ENCODE peak calls at places on chromosomes 3 and 15, in five cellular contexts. L, V, P, A and I are unnamed samples.
A peak's percentile ranks its signal among the peaks of the same experiment; 100 is the strongest.

GRCh38 chr3:179750720-179751328 is 98.0 kb downstream of the USP13 start:
- DNase-seq in L (no peak), V (no peak), P (no peak), A (peak; percentile 48), I (peak; percentile 21)

GRCh38 chr15:82139823-82140268 is 94.0 kb upstream of the MEX3B start:
- DNase-seq in L (no peak), V (no peak), P (peak; percentile 7), A (peak; percentile 80), I (peak; percentile 70)

GRCh38 chr3:177057768-177058167 is 139.5 kb downstream of the TBL1XR1 start:
- DNase-seq in L (no peak), V (no peak), P (no peak), A (peak; percentile 15), I (no peak)

GRCh38 chr3:45119824-45120614 is 26.2 kb downstream of the CDCP1 start:
- DNase-seq in L (no peak), V (no peak), P (no peak), A (peak; percentile 42), I (no peak)

GRCh38 chr15:62430056-62430455 is 265.0 kb upstream of the C2CD4B start:
- DNase-seq in L (no peak), V (no peak), P (no peak), A (no peak), I (no peak)

GRCh38 chr15:59958288-59958687 is 45.8 kb upstream of the FOXB1 start:
- DNase-seq in L (no peak), V (no peak), P (no peak), A (no peak), I (no peak)

GRCh38 chr3:174408310-174408709 is 450.8 kb upstream of the NAALADL2 start:
- DNase-seq in L (no peak), V (no peak), P (no peak), A (peak; percentile 56), I (peak; percentile 55)

GRCh38 chr15:48964898-48965297 is 1.2 kb upstream of the SHC4 start:
- DNase-seq in L (no peak), V (no peak), P (no peak), A (no peak), I (no peak)

GRCh38 chr3:74617786-74618185 is 3.3 kb upstream of the CNTN3 start:
- DNase-seq in L (no peak), V (no peak), P (no peak), A (no peak), I (peak; percentile 51)

GRCh38 chr3:25365636-25366035 is 62.4 kb upstream of the RARB start:
- DNase-seq in L (no peak), V (no peak), P (no peak), A (no peak), I (no peak)

GRCh38 chr3:172104471-172105072 is 65.2 kb downstream of the FNDC3B start:
- DNase-seq in L (peak; percentile 73), V (peak; percentile 54), P (no peak), A (peak; percentile 49), I (no peak)

GRCh38 chr3:35528728-35529127 is 110.6 kb upstream of the ARPP21 start:
- DNase-seq in L (no peak), V (no peak), P (no peak), A (no peak), I (no peak)

GRCh38 chr15:34039506-34040123 is 611 bp upstream of the AVEN start:
- DNase-seq in L (no peak), V (no peak), P (peak; percentile 19), A (peak; percentile 49), I (no peak)

GRCh38 chr3:138197058-138197457 is 10.0 kb downstream of the ARMC8 start:
- DNase-seq in L (peak; percentile 52), V (peak; percentile 47), P (no peak), A (peak; percentile 45), I (peak; percentile 22)

GRCh38 chr3:71450985-71451560 is 132.5 kb downstream of the FOXP1 start:
- DNase-seq in L (no peak), V (no peak), P (no peak), A (no peak), I (peak; percentile 13)